ENCODE peak calls at places on chromosomes 2 and 18, in nine cellular contexts. One of them, this sample, is unnamed.

GRCh38 chr2:108570416-108570815 is 36.1 kb downstream of the LIMS1 start:
- DNase-seq in AG09309: no peak
- DNase-seq in AG04450: no peak
- DNase-seq in HCT116: no peak
- DNase-seq in foreskin fibroblast: no peak
- DNase-seq in Caco-2: no peak
- DNase-seq in left lung: no peak
- DNase-seq in astrocyte of the spinal cord: peak
- DNase-seq in BE2C: no peak
- DNase-seq in this sample: no peak

GRCh38 chr2:54724560-54725342 is 1.3 kb downstream of the EML6 start:
- DNase-seq in AG04450: no peak
- DNase-seq in HCT116: no peak
- DNase-seq in foreskin fibroblast: no peak
- DNase-seq in AG09309: no peak
- DNase-seq in left lung: no peak
- DNase-seq in Caco-2: peak
- DNase-seq in astrocyte of the spinal cord: no peak
- DNase-seq in BE2C: peak
- DNase-seq in this sample: no peak

GRCh38 chr2:126811101-126811500 is 87.6 kb upstream of the TEX51 start:
- DNase-seq in left lung: no peak
- DNase-seq in astrocyte of the spinal cord: no peak
- DNase-seq in BE2C: no peak
- DNase-seq in AG09309: no peak
- DNase-seq in HCT116: no peak
- DNase-seq in foreskin fibroblast: no peak
- DNase-seq in Caco-2: no peak
- DNase-seq in AG04450: no peak
- DNase-seq in this sample: no peak

GRCh38 chr2:23435250-23436035 is 50.5 kb downstream of the KLHL29 start:
- DNase-seq in BE2C: no peak
- DNase-seq in AG04450: no peak
- DNase-seq in left lung: no peak
- DNase-seq in astrocyte of the spinal cord: no peak
- DNase-seq in foreskin fibroblast: no peak
- DNase-seq in AG09309: no peak
- DNase-seq in HCT116: no peak
- DNase-seq in Caco-2: no peak
- DNase-seq in this sample: no peak

GRCh38 chr2:235857613-235858012 is 310.6 kb downstream of the GBX2 start:
- DNase-seq in astrocyte of the spinal cord: no peak
- DNase-seq in foreskin fibroblast: no peak
- DNase-seq in AG09309: no peak
- DNase-seq in HCT116: no peak
- DNase-seq in AG04450: no peak
- DNase-seq in BE2C: no peak
- DNase-seq in left lung: no peak
- DNase-seq in Caco-2: no peak
- DNase-seq in this sample: no peak

GRCh38 chr2:190563109-190563508 is 28.6 kb upstream of the NEMP2 start:
- DNase-seq in AG09309: no peak
- DNase-seq in foreskin fibroblast: no peak
- DNase-seq in Caco-2: no peak
- DNase-seq in left lung: no peak
- DNase-seq in HCT116: no peak
- DNase-seq in AG04450: no peak
- DNase-seq in BE2C: no peak
- DNase-seq in astrocyte of the spinal cord: no peak
- DNase-seq in this sample: peak

GRCh38 chr2:42978175-42978886 is 185.9 kb upstream of the HAAO start:
- DNase-seq in foreskin fibroblast: no peak
- DNase-seq in BE2C: no peak
- DNase-seq in AG09309: no peak
- DNase-seq in HCT116: no peak
- DNase-seq in left lung: no peak
- DNase-seq in astrocyte of the spinal cord: no peak
- DNase-seq in Caco-2: peak
- DNase-seq in AG04450: no peak
- DNase-seq in this sample: no peak

GRCh38 chr2:165793779-165794519 is at the start of gene GALNT3:
- DNase-seq in left lung: peak
- DNase-seq in foreskin fibroblast: no peak
- DNase-seq in AG04450: no peak
- DNase-seq in AG09309: no peak
- DNase-seq in Caco-2: peak
- DNase-seq in HCT116: peak
- DNase-seq in astrocyte of the spinal cord: no peak
- DNase-seq in BE2C: no peak
- DNase-seq in this sample: no peak

GRCh38 chr2:190740449-190740848 is 91.6 kb downstream of the NAB1 start:
- DNase-seq in AG09309: no peak
- DNase-seq in astrocyte of the spinal cord: no peak
- DNase-seq in Caco-2: no peak
- DNase-seq in left lung: no peak
- DNase-seq in AG04450: no peak
- DNase-seq in BE2C: no peak
- DNase-seq in HCT116: no peak
- DNase-seq in foreskin fibroblast: no peak
- DNase-seq in this sample: no peak

GRCh38 chr2:85840091-85840490 is 48.7 kb downstream of the ST3GAL5 start:
- DNase-seq in AG09309: no peak
- DNase-seq in foreskin fibroblast: no peak
- DNase-seq in HCT116: no peak
- DNase-seq in Caco-2: no peak
- DNase-seq in BE2C: no peak
- DNase-seq in astrocyte of the spinal cord: no peak
- DNase-seq in AG04450: no peak
- DNase-seq in left lung: no peak
- DNase-seq in this sample: no peak

GRCh38 chr2:201827621-201828020 is 21.3 kb downstream of the CDK15 start:
- DNase-seq in AG09309: no peak
- DNase-seq in AG04450: no peak
- DNase-seq in left lung: no peak
- DNase-seq in HCT116: peak
- DNase-seq in astrocyte of the spinal cord: peak
- DNase-seq in Caco-2: no peak
- DNase-seq in foreskin fibroblast: no peak
- DNase-seq in BE2C: no peak
- DNase-seq in this sample: peak

GRCh38 chr2:240569998-240570530 is 1.8 kb downstream of the RNPEPL1 start:
- DNase-seq in BE2C: peak
- DNase-seq in HCT116: no peak
- DNase-seq in AG09309: no peak
- DNase-seq in AG04450: no peak
- DNase-seq in left lung: peak
- DNase-seq in Caco-2: no peak
- DNase-seq in astrocyte of the spinal cord: no peak
- DNase-seq in foreskin fibroblast: no peak
- DNase-seq in this sample: no peak

GRCh38 chr2:120513776-120514357 is 167.9 kb downstream of the INHBB start:
- DNase-seq in HCT116: no peak
- DNase-seq in Caco-2: no peak
- DNase-seq in astrocyte of the spinal cord: no peak
- DNase-seq in AG09309: no peak
- DNase-seq in BE2C: no peak
- DNase-seq in foreskin fibroblast: no peak
- DNase-seq in left lung: peak
- DNase-seq in AG04450: no peak
- DNase-seq in this sample: no peak

GRCh38 chr2:120509991-120510735 is 164.2 kb downstream of the INHBB start:
- DNase-seq in astrocyte of the spinal cord: no peak
- DNase-seq in HCT116: no peak
- DNase-seq in Caco-2: no peak
- DNase-seq in AG09309: no peak
- DNase-seq in AG04450: no peak
- DNase-seq in BE2C: no peak
- DNase-seq in foreskin fibroblast: no peak
- DNase-seq in left lung: no peak
- DNase-seq in this sample: no peak

GRCh38 chr2:120510751-120511395 is 164.9 kb downstream of the INHBB start:
- DNase-seq in HCT116: no peak
- DNase-seq in foreskin fibroblast: no peak
- DNase-seq in astrocyte of the spinal cord: no peak
- DNase-seq in AG04450: no peak
- DNase-seq in left lung: peak
- DNase-seq in BE2C: no peak
- DNase-seq in AG09309: no peak
- DNase-seq in Caco-2: no peak
- DNase-seq in this sample: no peak

GRCh38 chr2:120511546-120512320 is 165.8 kb downstream of the INHBB start:
- DNase-seq in left lung: peak
- DNase-seq in Caco-2: no peak
- DNase-seq in AG09309: no peak
- DNase-seq in BE2C: no peak
- DNase-seq in foreskin fibroblast: no peak
- DNase-seq in AG04450: no peak
- DNase-seq in astrocyte of the spinal cord: no peak
- DNase-seq in HCT116: no peak
- DNase-seq in this sample: no peak

DNA sequence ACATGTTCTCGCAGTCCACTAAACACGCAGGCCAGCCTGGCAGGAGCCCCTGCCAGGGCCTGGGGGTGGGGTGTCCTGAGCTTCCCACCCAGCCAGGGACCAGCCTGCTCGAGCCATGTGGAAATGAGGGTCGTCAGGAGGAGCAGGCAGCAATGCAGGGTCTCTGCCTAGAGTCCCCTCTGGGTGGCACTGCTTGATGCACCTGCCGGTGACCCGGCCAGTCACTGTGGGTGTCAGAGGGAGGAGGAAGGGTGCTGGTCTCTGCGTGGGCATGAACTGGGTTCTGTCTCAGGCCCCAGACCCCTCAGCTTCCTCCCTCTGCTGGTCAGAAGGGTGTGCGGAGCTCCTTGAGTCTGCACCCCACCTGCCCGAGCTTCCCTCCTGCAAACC is 166.4 kb downstream of the INHBB start:
- DNase-seq in astrocyte of the spinal cord: no peak
- DNase-seq in left lung: peak
- DNase-seq in foreskin fibroblast: no peak
- DNase-seq in AG09309: no peak
- DNase-seq in AG04450: no peak
- DNase-seq in Caco-2: peak
- DNase-seq in HCT116: no peak
- DNase-seq in BE2C: no peak
- DNase-seq in this sample: no peak
- TF ChIP-seq CTCF in astrocyte of the spinal cord: peak
- TF ChIP-seq CTCF in left lung: no peak
- TF ChIP-seq CTCF in foreskin fibroblast: no peak
- TF ChIP-seq CTCF in AG09309: no peak
- TF ChIP-seq CTCF in AG04450: no peak
- TF ChIP-seq CTCF in Caco-2: no peak
- TF ChIP-seq CTCF in HCT116: no peak
- TF ChIP-seq CTCF in BE2C: no peak
- TF ChIP-seq CTCF in this sample: no peak

DNA sequence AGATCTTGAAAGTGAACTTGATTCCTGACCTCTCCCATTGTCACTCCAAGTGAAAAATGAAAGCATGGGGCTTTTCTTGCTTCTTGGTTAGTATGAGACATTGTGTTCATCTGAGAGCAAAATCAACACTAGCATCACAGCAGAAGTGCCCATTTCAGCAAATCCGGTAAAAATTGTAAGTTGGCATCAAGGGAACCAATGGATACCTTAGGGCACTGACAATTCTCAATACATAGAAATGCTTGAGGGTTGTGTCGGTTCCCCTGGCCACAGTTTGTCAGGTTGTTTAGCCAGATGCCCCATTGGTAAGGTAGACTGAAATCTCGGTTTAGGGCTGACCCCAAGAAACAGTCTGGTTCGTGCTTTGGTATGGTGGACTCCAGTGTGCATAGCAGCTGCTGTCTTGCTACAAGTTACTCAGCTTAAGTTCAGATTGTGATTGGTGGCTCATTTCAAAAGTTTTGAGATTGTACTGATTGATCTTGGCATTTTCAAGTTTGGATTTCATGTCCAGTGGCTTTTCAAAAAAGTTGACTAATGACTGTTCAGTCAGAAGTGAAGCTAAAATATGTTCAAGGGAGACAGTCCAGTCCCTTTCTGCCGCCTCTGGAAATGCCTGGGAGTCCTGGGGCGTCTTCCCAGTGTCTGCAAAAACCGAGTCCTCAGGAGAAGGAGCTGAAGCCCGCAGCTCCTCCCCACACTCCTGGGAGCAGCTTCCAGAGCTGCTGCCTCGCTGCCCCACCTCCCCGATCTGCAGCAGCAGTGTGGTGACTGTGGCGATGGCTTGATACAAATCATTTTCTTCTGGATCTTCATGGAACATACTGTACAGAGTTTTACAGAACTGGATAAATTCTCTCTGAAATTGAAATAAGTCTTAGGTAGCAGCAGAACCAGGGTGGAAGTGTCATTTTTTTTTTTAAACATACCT is 5.6 kb downstream of the RPL31 start:
- DNase-seq in AG09309: no peak
- DNase-seq in Caco-2: no peak
- DNase-seq in left lung: no peak
- DNase-seq in AG04450: no peak
- DNase-seq in astrocyte of the spinal cord: no peak
- DNase-seq in foreskin fibroblast: no peak
- DNase-seq in HCT116: no peak
- DNase-seq in BE2C: no peak
- DNase-seq in this sample: no peak
- H3K4me3 ChIP-seq in AG09309: no peak
- H3K4me3 ChIP-seq in Caco-2: no peak
- H3K4me3 ChIP-seq in left lung: no peak
- H3K4me3 ChIP-seq in AG04450: no peak
- H3K4me3 ChIP-seq in astrocyte of the spinal cord: no peak
- H3K4me3 ChIP-seq in foreskin fibroblast: no peak
- H3K4me3 ChIP-seq in HCT116: no peak
- H3K4me3 ChIP-seq in BE2C: no peak
- H3K4me3 ChIP-seq in this sample: no peak

DNA sequence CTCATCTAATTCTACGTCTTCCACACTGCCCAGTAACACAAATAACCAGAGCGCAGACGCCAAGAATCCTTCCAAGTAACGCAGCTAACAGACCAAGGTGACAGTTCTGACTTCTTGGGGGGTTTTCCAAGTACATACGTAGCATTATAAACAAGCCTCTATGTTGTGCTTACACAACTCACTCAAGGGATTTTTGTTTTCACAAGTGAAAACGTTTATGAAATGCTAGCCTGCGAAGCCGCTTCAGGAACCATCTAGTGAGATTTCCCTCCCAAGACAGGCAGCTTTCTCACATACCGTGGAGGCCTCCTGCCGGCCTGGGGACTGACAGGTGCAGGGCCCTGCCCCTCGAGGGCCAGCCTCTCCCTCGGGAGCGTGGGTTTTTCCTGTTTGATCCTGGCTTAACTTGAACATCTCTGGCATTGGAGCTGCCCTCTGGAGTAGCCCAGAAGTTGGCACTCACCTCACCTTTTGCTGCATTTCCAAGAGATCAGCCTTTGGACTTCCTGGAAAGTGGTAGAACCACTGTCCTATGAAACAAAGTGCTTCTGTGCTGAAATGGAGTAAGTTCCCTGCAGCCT is 151.1 kb downstream of the MBP start:
- DNase-seq in AG04450: no peak
- DNase-seq in AG09309: no peak
- DNase-seq in Caco-2: no peak
- DNase-seq in astrocyte of the spinal cord: no peak
- DNase-seq in BE2C: no peak
- DNase-seq in foreskin fibroblast: no peak
- DNase-seq in HCT116: no peak
- DNase-seq in left lung: no peak
- DNase-seq in this sample: no peak
- TF ChIP-seq CTCF in AG04450: no peak
- TF ChIP-seq CTCF in AG09309: no peak
- TF ChIP-seq CTCF in Caco-2: no peak
- TF ChIP-seq CTCF in astrocyte of the spinal cord: no peak
- TF ChIP-seq CTCF in BE2C: no peak
- TF ChIP-seq CTCF in foreskin fibroblast: no peak
- TF ChIP-seq CTCF in HCT116: no peak
- TF ChIP-seq CTCF in left lung: no peak
- TF ChIP-seq CTCF in this sample: no peak

GRCh38 chr2:41933035-41933429 is 114.8 kb upstream of the PKDCC start:
- DNase-seq in BE2C: no peak
- DNase-seq in left lung: no peak
- DNase-seq in AG09309: no peak
- DNase-seq in HCT116: no peak
- DNase-seq in astrocyte of the spinal cord: no peak
- DNase-seq in foreskin fibroblast: no peak
- DNase-seq in AG04450: no peak
- DNase-seq in Caco-2: no peak
- DNase-seq in this sample: no peak
- H3K4me3 ChIP-seq in BE2C: no peak
- H3K4me3 ChIP-seq in left lung: no peak
- H3K4me3 ChIP-seq in AG09309: no peak
- H3K4me3 ChIP-seq in HCT116: no peak
- H3K4me3 ChIP-seq in astrocyte of the spinal cord: no peak
- H3K4me3 ChIP-seq in foreskin fibroblast: no peak
- H3K4me3 ChIP-seq in AG04450: no peak
- H3K4me3 ChIP-seq in Caco-2: no peak
- H3K4me3 ChIP-seq in this sample: no peak

This sample was measured in epithelial cell of proximal tubule.